ENCODE peak calls at places on chromosomes 3 and 15, in ten cellular contexts. C, M, H, I, R, F, L, D, U and N are unnamed samples.

GRCh38 chr3:98812851-98813374 is 49.8 kb downstream of the ST3GAL6 start:
- DNase-seq in C (no peak), M (no peak), H (peak), I (no peak), R (no peak), F (peak), L (no peak), D (peak), U (peak), N (peak)

GRCh38 chr15:63601026-63601726 is 4.0 kb downstream of the FBXL22 start:
- DNase-seq in C (no peak), M (peak), H (peak), I (peak), R (peak), F (no peak), L (peak), D (peak), U (peak), N (peak)

GRCh38 chr3:172213765-172214358 is 174.5 kb downstream of the FNDC3B start:
- DNase-seq in C (no peak), M (no peak), H (no peak), I (no peak), R (no peak), F (no peak), L (no peak), D (no peak), U (no peak), N (no peak)

GRCh38 chr3:78201066-78201465 is 1161.2 kb downstream of the ROBO2 start:
- DNase-seq in C (no peak), M (no peak), H (no peak), I (no peak), R (no peak), F (no peak), L (no peak), D (no peak), U (no peak), N (no peak)

GRCh38 chr3:47266709-47267489 is 15.7 kb downstream of the KIF9 start:
- DNase-seq in C (peak), M (peak), H (peak), I (peak), R (no peak), F (peak), L (peak), D (peak), U (peak), N (peak)

GRCh38 chr15:70566047-70566835 is 197.1 kb downstream of the UACA start:
- DNase-seq in C (no peak), M (no peak), H (no peak), I (no peak), R (no peak), F (no peak), L (no peak), D (peak), U (no peak), N (no peak)

GRCh38 chr15:81161851-81162250 is 27.8 kb downstream of the CFAP161 start:
- DNase-seq in C (no peak), M (no peak), H (no peak), I (no peak), R (no peak), F (no peak), L (no peak), D (no peak), U (no peak), N (no peak)

GRCh38 chr15:66855039-66855438 is 153.0 kb downstream of the SMAD6 start:
- DNase-seq in C (no peak), M (no peak), H (no peak), I (no peak), R (no peak), F (no peak), L (no peak), D (no peak), U (no peak), N (no peak)

GRCh38 chr3:100216713-100217112 is 44.1 kb upstream of the TBC1D23 start:
- DNase-seq in C (no peak), M (peak), H (no peak), I (no peak), R (no peak), F (no peak), L (no peak), D (no peak), U (no peak), N (peak)

GRCh38 chr15:69661446-69661845 is 208.8 kb downstream of the RPLP1 start:
- DNase-seq in C (no peak), M (no peak), H (peak), I (no peak), R (no peak), F (no peak), L (no peak), D (no peak), U (no peak), N (no peak)

GRCh38 chr3:146172586-146172985 is 11.6 kb upstream of the PLOD2 start:
- DNase-seq in C (no peak), M (no peak), H (no peak), I (no peak), R (no peak), F (no peak), L (no peak), D (no peak), U (no peak), N (no peak)

GRCh38 chr3:54188176-54188791 is 65.9 kb downstream of the CACNA2D3 start:
- DNase-seq in C (no peak), M (peak), H (peak), I (no peak), R (no peak), F (peak), L (no peak), D (peak), U (peak), N (peak)

GRCh38 chr3:13501056-13501455 is 20.9 kb downstream of the HDAC11 start:
- DNase-seq in C (no peak), M (no peak), H (no peak), I (no peak), R (peak), F (no peak), L (no peak), D (no peak), U (no peak), N (no peak)

GRCh38 chr3:96449803-96450202 is 364.6 kb upstream of the EPHA6 start:
- DNase-seq in C (no peak), M (no peak), H (no peak), I (no peak), R (no peak), F (no peak), L (no peak), D (peak), U (no peak), N (no peak)

GRCh38 chr3:188875413-188875812 is 296.4 kb upstream of the TPRG1 start:
- DNase-seq in C (no peak), M (no peak), H (no peak), I (no peak), R (no peak), F (no peak), L (no peak), D (no peak), U (no peak), N (no peak)

GRCh38 chr3:75001330-75001729 is 386.9 kb upstream of the CNTN3 start:
- DNase-seq in C (no peak), M (no peak), H (peak), I (no peak), R (no peak), F (no peak), L (no peak), D (no peak), U (no peak), N (peak)

GRCh38 chr15:99956820-99957641 is 223.8 kb upstream of the LYSMD4 start:
- DNase-seq in C (no peak), M (no peak), H (peak), I (no peak), R (no peak), F (no peak), L (no peak), D (no peak), U (no peak), N (no peak)

GRCh38 chr15:60006203-60006782 is 2.2 kb downstream of the FOXB1 start:
- DNase-seq in C (no peak), M (no peak), H (peak), I (no peak), R (peak), F (no peak), L (no peak), D (peak), U (peak), N (peak)

GRCh38 chr3:42906085-42906904 is at the start of gene ZNF662:
- DNase-seq in C (no peak), M (no peak), H (no peak), I (peak), R (peak), F (no peak), L (no peak), D (no peak), U (no peak), N (peak)

GRCh38 chr3:132448211-132448961 is 31.1 kb downstream of the DNAJC13 start:
- DNase-seq in C (no peak), M (peak), H (no peak), I (no peak), R (no peak), F (no peak), L (no peak), D (peak), U (no peak), N (peak)

GRCh38 chr3:30708472-30708871 is 102.1 kb downstream of the TGFBR2 start:
- DNase-seq in C (no peak), M (no peak), H (no peak), I (no peak), R (no peak), F (no peak), L (no peak), D (no peak), U (no peak), N (no peak)

GRCh38 chr3:45642731-45643152 is 46.5 kb upstream of the SACM1L start:
- DNase-seq in C (no peak), M (no peak), H (no peak), I (no peak), R (no peak), F (no peak), L (no peak), D (no peak), U (no peak), N (peak)

GRCh38 chr15:82393671-82394070 is 35.9 kb upstream of the GOLGA6L9 start:
- DNase-seq in C (peak), M (no peak), H (no peak), I (no peak), R (no peak), F (no peak), L (no peak), D (no peak), U (no peak), N (peak)

GRCh38 chr3:187063286-187064081 is 75.8 kb downstream of the RPL39L start:
- DNase-seq in C (no peak), M (no peak), H (no peak), I (no peak), R (no peak), F (peak), L (no peak), D (no peak), U (no peak), N (no peak)

DNA sequence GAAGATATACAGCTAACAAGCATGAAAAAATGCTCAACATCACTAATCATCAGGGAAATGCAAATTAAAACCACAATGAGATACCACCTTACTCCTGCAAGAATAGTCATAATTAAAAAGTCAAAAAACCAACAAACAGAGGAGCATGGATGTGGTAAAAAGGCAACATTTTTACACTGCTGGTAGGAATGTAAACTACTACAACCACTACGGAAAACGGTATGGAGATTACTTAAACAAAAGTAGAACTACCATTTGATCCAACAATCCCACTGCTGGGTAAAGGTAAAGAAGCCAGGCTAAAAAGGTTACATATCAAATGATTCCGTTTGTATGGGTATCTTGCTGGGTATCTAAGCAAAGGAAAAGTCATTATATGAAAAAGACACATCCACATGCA is 53.8 kb downstream of the STAG1 start:
- DNase-seq in C (no peak), M (no peak), H (no peak), I (no peak), R (no peak), F (no peak), L (no peak), D (no peak), U (no peak), N (no peak)
- TF ChIP-seq CTCF in C (no peak), M (no peak), H (no peak), I (no peak), R (no peak), F (no peak), L (no peak), D (no peak), U (no peak), N (no peak)

DNA sequence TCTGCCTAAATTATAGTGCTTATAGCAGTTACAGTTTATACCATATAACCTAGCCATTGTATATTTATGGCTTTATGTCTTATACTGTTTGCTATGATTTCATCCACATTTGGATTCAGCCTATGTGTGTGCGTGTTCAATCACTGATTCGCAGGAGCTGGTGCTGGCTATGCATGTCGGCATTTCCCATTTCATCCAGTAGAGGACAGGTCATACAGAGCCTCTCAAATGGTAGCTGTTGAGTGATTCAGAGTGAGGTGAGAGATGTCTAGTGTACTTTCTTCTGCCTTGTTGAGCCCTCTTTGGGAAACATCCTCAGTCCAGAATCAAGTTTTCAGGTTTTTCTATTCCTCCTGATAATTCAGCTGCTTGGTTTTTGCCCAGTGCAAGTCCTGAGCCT is 76.1 kb downstream of the FRMD4B start:
- DNase-seq in C (no peak), M (no peak), H (no peak), I (no peak), R (no peak), F (no peak), L (no peak), D (peak), U (no peak), N (peak)
- TF ChIP-seq CTCF in C (peak), M (peak), H (peak), I (no peak), R (peak), F (peak), L (no peak), D (peak), U (peak), N (peak)

GRCh38 chr15:53260647-53261046 is 470.5 kb upstream of the ONECUT1 start:
- DNase-seq in C (no peak), M (no peak), H (no peak), I (no peak), R (no peak), F (no peak), L (no peak), D (no peak), U (no peak), N (no peak)

GRCh38 chr15:53251998-53252397 is 461.9 kb upstream of the ONECUT1 start:
- DNase-seq in C (no peak), M (no peak), H (no peak), I (no peak), R (no peak), F (no peak), L (no peak), D (peak), U (no peak), N (no peak)

GRCh38 chr15:53251523-53251922 is 461.4 kb upstream of the ONECUT1 start:
- DNase-seq in C (no peak), M (no peak), H (no peak), I (no peak), R (no peak), F (no peak), L (no peak), D (no peak), U (no peak), N (no peak)

GRCh38 chr15:53256457-53256856 is 466.3 kb upstream of the ONECUT1 start:
- DNase-seq in C (no peak), M (no peak), H (no peak), I (no peak), R (no peak), F (no peak), L (no peak), D (no peak), U (no peak), N (no peak)

DNA sequence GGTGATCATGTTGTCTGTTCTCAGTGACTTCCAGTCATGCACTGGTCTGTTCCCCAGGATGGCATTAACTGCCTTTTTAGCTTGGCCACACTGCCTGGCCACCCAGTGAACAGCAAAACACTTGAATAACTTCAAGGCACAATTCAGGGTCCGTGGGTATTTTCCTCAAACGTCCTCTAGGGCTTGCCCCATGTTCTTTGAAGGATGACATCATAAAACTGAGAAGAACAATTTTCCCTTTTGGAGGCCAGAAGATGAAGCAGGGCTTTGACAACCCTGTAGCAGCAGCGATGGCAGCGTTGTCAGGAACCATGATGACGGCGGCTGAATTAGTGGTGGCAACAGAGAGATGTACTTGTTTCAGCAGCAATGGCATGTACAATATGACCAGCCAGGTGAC is 465.9 kb upstream of the ONECUT1 start:
- DNase-seq in C (no peak), M (no peak), H (no peak), I (no peak), R (no peak), F (no peak), L (no peak), D (no peak), U (no peak), N (no peak)
- TF ChIP-seq CTCF in C (no peak), M (no peak), H (no peak), I (no peak), R (no peak), F (no peak), L (no peak), D (no peak), U (no peak), N (no peak)

GRCh38 chr3:50375200-50375931 is 16.0 kb upstream of the TMEM115 start:
- DNase-seq in C (no peak), M (no peak), H (no peak), I (no peak), R (no peak), F (peak), L (no peak), D (no peak), U (no peak), N (no peak)
- TF ChIP-seq CTCF in C (no peak), M (no peak), H (no peak), I (no peak), R (no peak), F (peak), L (no peak), D (peak), U (no peak), N (no peak)

GRCh38 chr3:176293277-176293676 is 904.0 kb downstream of the TBL1XR1 start:
- DNase-seq in C (no peak), M (peak), H (no peak), I (no peak), R (no peak), F (no peak), L (no peak), D (no peak), U (no peak), N (peak)

DNA sequence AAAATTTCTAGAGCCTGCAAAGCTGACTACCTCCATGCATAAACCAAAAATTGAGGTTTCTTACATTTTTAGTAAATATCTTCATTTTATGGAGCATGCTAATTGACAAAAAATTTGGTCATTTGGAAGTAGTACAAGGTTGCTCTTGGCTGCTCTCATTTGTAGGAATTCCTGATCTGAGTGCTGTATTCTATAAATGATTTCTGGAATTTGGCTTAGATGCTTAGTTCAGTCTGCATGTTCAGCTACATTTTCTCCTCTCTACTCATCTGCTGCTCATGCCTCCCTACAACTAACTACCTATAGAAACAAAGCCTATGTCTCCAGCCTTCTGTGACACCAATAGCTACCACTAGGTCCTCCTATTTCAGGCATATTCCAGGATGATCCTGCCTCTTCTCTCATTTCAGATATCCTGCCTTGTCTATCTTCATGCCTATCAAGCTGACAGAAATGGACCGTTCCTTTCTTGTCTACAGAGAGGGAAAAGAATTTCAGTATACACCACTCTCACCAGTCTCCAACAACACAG is 901.1 kb downstream of the TBL1XR1 start:
- DNase-seq in C (peak), M (no peak), H (no peak), I (no peak), R (no peak), F (no peak), L (no peak), D (no peak), U (no peak), N (peak)
- TF ChIP-seq CTCF in C (no peak), M (no peak), H (no peak), I (no peak), R (no peak), F (no peak), L (no peak), D (no peak), U (no peak), N (no peak)